ENCODE peak calls at places on chromosome 14, in eight cellular contexts. Y is activated T-cell treated with anti-CD3 and anti-CD28 coated beads for 24 hours, V is HEK293T, A is SW 1271, E is breast epithelium, X is progenitor cell of endocrine pancreas, N is HT1080, M is T-cell. D is an unnamed sample.

GRCh38 chr14:53450871-53451270 is 297.7 kb upstream of the DDHD1 start:
- DNase-seq in Y (no peak), V (no peak), A (no peak), E (no peak), X (no peak), N (peak), M (no peak), D (no peak)

GRCh38 chr14:58740584-58740983 is 102.8 kb downstream of the DACT1 start:
- DNase-seq in Y (no peak), V (no peak), A (no peak), E (peak), X (no peak), N (no peak), M (no peak), D (no peak)

GRCh38 chr14:100469632-100470522 is 117.3 kb downstream of the BEGAIN start:
- DNase-seq in Y (no peak), V (no peak), A (no peak), E (no peak), X (no peak), N (no peak), M (no peak), D (no peak)

GRCh38 chr14:65103150-65103760 is 938 bp upstream of the MAX start:
- DNase-seq in Y (no peak), V (peak), A (peak), E (no peak), X (no peak), N (peak), M (peak), D (no peak)

GRCh38 chr14:104087505-104087904 is 2.0 kb downstream of the ASPG start:
- DNase-seq in Y (no peak), V (no peak), A (no peak), E (no peak), X (no peak), N (no peak), M (no peak), D (no peak)

GRCh38 chr14:51644215-51644969 is 7.3 kb upstream of the FRMD6 start:
- DNase-seq in Y (no peak), V (no peak), A (no peak), E (no peak), X (no peak), N (no peak), M (no peak), D (no peak)

GRCh38 chr14:99724939-99725773 is 41.1 kb downstream of the CYP46A1 start:
- DNase-seq in Y (no peak), V (no peak), A (no peak), E (peak), X (peak), N (no peak), M (no peak), D (no peak)

GRCh38 chr14:29030970-29031369 is 264.4 kb downstream of the FOXG1 start:
- DNase-seq in Y (no peak), V (no peak), A (no peak), E (no peak), X (no peak), N (no peak), M (no peak), D (no peak)

GRCh38 chr14:36070056-36071043 is 106.2 kb downstream of the PTCSC3 start:
- DNase-seq in Y (peak), V (peak), A (peak), E (no peak), X (peak), N (peak), M (no peak), D (peak)

GRCh38 chr14:64114166-64114565 is 180.0 kb downstream of the ESR2 start:
- DNase-seq in Y (no peak), V (no peak), A (no peak), E (no peak), X (no peak), N (no peak), M (no peak), D (no peak)

GRCh38 chr14:52029881-52030280 is 39.0 kb downstream of the NID2 start:
- DNase-seq in Y (no peak), V (no peak), A (no peak), E (no peak), X (no peak), N (no peak), M (no peak), D (no peak)

GRCh38 chr14:50475460-50475859 is 56.9 kb downstream of the MAP4K5 start:
- DNase-seq in Y (no peak), V (no peak), A (peak), E (no peak), X (no peak), N (no peak), M (no peak), D (no peak)

GRCh38 chr14:53709381-53709780 is 247.2 kb downstream of the BMP4 start:
- DNase-seq in Y (no peak), V (no peak), A (no peak), E (no peak), X (no peak), N (no peak), M (no peak), D (no peak)

GRCh38 chr14:85528080-85528881 is 1.7 kb upstream of the FLRT2 start:
- DNase-seq in Y (no peak), V (no peak), A (peak), E (no peak), X (no peak), N (peak), M (no peak), D (no peak)

GRCh38 chr14:77376380-77376770 is 519 bp downstream of the TMED8 start:
- DNase-seq in Y (peak), V (peak), A (peak), E (no peak), X (no peak), N (no peak), M (peak), D (no peak)

GRCh38 chr14:101069666-101070362 is 166.3 kb upstream of the RTL1 start:
- DNase-seq in Y (no peak), V (no peak), A (no peak), E (no peak), X (peak), N (no peak), M (no peak), D (no peak)

GRCh38 chr14:75876526-75876925 is 105.3 kb downstream of the TGFB3 start:
- DNase-seq in Y (no peak), V (no peak), A (no peak), E (no peak), X (no peak), N (no peak), M (no peak), D (no peak)

GRCh38 chr14:55628426-55628825 is 48.4 kb downstream of the KTN1 start:
- DNase-seq in Y (no peak), V (no peak), A (no peak), E (no peak), X (no peak), N (no peak), M (no peak), D (no peak)